ENCODE peak calls at places on chromosomes 4 and X, in six cellular contexts. G is stomach, P is uterus, X is heart right ventricle, Z is left ventricle myocardium inferior, E is body of pancreas. K is an unnamed sample.

GRCh38 chr4:92184566-92184965 is 119.2 kb upstream of the GRID2 start:
- DNase-seq in G (no peak), P (no peak), X (no peak), Z (no peak), E (no peak), K (no peak)

GRCh38 chr4:54099287-54099958 is 540 bp upstream of the GSX2 start:
- DNase-seq in G (no peak), P (no peak), X (no peak), Z (no peak), E (no peak), K (no peak)

GRCh38 chrX:36159254-36159653 is 239.7 kb downstream of the CFAP47 start:
- DNase-seq in G (no peak), P (no peak), X (no peak), Z (no peak), E (no peak), K (no peak)

GRCh38 chr4:5280845-5281244 is 229.6 kb downstream of the STK32B start:
- DNase-seq in G (no peak), P (no peak), X (no peak), Z (no peak), E (no peak), K (no peak)

GRCh38 chr4:52425751-52426326 is 233.3 kb downstream of the USP46 start:
- DNase-seq in G (peak), P (no peak), X (no peak), Z (no peak), E (peak), K (no peak)

GRCh38 chrX:117607571-117607970 is 509.0 kb downstream of the KLHL13 start:
- DNase-seq in G (no peak), P (no peak), X (no peak), Z (no peak), E (no peak), K (no peak)

GRCh38 chrX:101057095-101057714 is 5.3 kb upstream of the TRMT2B start:
- DNase-seq in G (no peak), P (no peak), X (no peak), Z (no peak), E (no peak), K (no peak)

GRCh38 chr4:109294468-109295020 is 7.9 kb downstream of the COL25A1 start:
- DNase-seq in G (no peak), P (no peak), X (no peak), Z (no peak), E (no peak), K (no peak)

GRCh38 chr4:78565971-78566372 is 14.4 kb downstream of the ANXA3 start:
- DNase-seq in G (no peak), P (no peak), X (no peak), Z (no peak), E (no peak), K (no peak)

GRCh38 chr4:86130160-86130933 is 229.5 kb downstream of the MAPK10 start:
- DNase-seq in G (no peak), P (no peak), X (no peak), Z (no peak), E (no peak), K (no peak)

GRCh38 chrX:347351-348117 is 28.9 kb upstream of the GTPBP6 start:
- DNase-seq in G (no peak), P (no peak), X (no peak), Z (peak), E (no peak), K (no peak)

GRCh38 chr4:5713861-5714260 is 2.9 kb downstream of the EVC start:
- DNase-seq in G (no peak), P (no peak), X (no peak), Z (no peak), E (no peak), K (no peak)

GRCh38 chr4:39978378-39978775 is 666 bp upstream of the PDS5A start:
- DNase-seq in G (no peak), P (no peak), X (no peak), Z (no peak), E (no peak), K (no peak)

GRCh38 chr4:39976141-39976944 is 1.4 kb downstream of the PDS5A start:
- DNase-seq in G (peak), P (peak), X (peak), Z (peak), E (peak), K (peak)

GRCh38 chr4:39977489-39978377 is at the start of gene PDS5A:
- DNase-seq in G (peak), P (peak), X (peak), Z (peak), E (peak), K (peak)

GRCh38 chr4:39975488-39976089 is 2.1 kb downstream of the PDS5A start:
- DNase-seq in G (no peak), P (no peak), X (no peak), Z (no peak), E (no peak), K (no peak)

GRCh38 chr4:39976945-39977488 is 694 bp downstream of the PDS5A start:
- DNase-seq in G (peak), P (peak), X (peak), Z (no peak), E (peak), K (peak)
- H3K27ac ChIP-seq in G (peak), P (peak), X (peak), Z (peak), E (peak), K (peak)

GRCh38 chr4:82282875-82283274 is 90.9 kb downstream of the HNRNPD start:
- DNase-seq in G (no peak), P (no peak), X (no peak), Z (no peak), E (no peak), K (no peak)
- TF ChIP-seq CTCF in G (no peak), P (no peak), X (no peak), Z (no peak), E (no peak), K (no peak)

GRCh38 chr4:115113382-115114106 is at the start of gene NDST4:
- DNase-seq in G (no peak), P (no peak), X (no peak), Z (no peak), E (no peak), K (no peak)
- H3K4me3 ChIP-seq in G (peak), P (peak), X (no peak), Z (peak), E (no peak), K (peak)

GRCh38 chr4:176153124-176153523 is 42.3 kb downstream of the SPATA4 start:
- DNase-seq in G (no peak), P (no peak), X (no peak), Z (no peak), E (no peak), K (no peak)

GRCh38 chr4:176150704-176151103 is 44.7 kb downstream of the SPATA4 start:
- DNase-seq in G (no peak), P (no peak), X (no peak), Z (no peak), E (no peak), K (no peak)

GRCh38 chr4:176150283-176150682 is 45.1 kb downstream of the SPATA4 start:
- DNase-seq in G (no peak), P (no peak), X (no peak), Z (no peak), E (no peak), K (no peak)

DNA sequence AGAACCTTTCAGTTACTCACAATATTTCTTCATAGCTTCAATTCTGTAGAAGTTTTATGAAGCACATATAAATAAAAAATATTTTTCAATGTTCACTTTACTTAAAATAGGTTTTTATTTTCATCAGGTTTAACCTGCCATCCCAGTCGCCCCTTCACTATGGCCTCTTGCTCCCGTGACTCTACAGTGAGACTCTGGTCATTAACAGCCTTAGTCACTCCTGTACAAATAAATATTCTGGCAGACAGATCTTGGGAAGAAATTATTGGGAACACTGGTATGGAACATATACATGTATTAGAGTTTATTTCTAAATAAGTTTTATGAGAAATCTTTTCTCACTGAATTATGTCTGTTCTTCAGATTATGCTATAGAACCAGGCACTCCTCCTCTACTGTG is 45.7 kb downstream of the SPATA4 start:
- DNase-seq in G (no peak), P (no peak), X (no peak), Z (no peak), E (no peak), K (no peak)
- H3K27ac ChIP-seq in G (no peak), P (no peak), X (no peak), Z (no peak), E (no peak), K (no peak)

GRCh38 chrX:71082253-71082652 is 13.4 kb upstream of the FOXO4 start:
- DNase-seq in G (no peak), P (no peak), X (no peak), Z (no peak), E (no peak), K (no peak)
- TF ChIP-seq CTCF in G (no peak), P (no peak), X (no peak), Z (no peak), E (no peak), K (no peak)